ENCODE peak calls at places on chromosome 1, in seven cellular contexts. X, H, U, B, E, Y and K are unnamed samples.

GRCh38 chr1:199522936-199523335 is 504.6 kb upstream of the NR5A2 start:
- DNase-seq in E (no peak), U (no peak), B (no peak), X (no peak), H (no peak), Y (no peak), K (no peak)

GRCh38 chr1:31831397-31832378 is 15.9 kb upstream of the SPOCD1 start:
- DNase-seq in Y (no peak), U (peak; percentile 55), H (peak; percentile 60), E (no peak), X (no peak), B (no peak), K (peak; percentile 19)

GRCh38 chr1:198788561-198789064 is 149.8 kb downstream of the PTPRC start:
- DNase-seq in H (no peak), U (peak; percentile 27), X (peak; percentile 81), E (peak; percentile 1), B (no peak), Y (no peak), K (peak; percentile 10)

GRCh38 chr1:183734600-183735036 is 70.3 kb upstream of the RGL1 start:
- DNase-seq in B (no peak), H (no peak), U (no peak), Y (peak; percentile 82), E (no peak), X (peak; percentile 54), K (no peak)

GRCh38 chr1:162696286-162696862 is 64.1 kb downstream of the DDR2 start:
- DNase-seq in B (no peak), E (peak; percentile 59), H (no peak), X (peak; percentile 92), U (peak; percentile 90), Y (peak; percentile 84), K (peak; percentile 93)

GRCh38 chr1:85488126-85488525 is 23.2 kb upstream of the DDAH1 start:
- DNase-seq in U (no peak), Y (no peak), X (no peak), H (no peak), E (no peak), B (no peak), K (no peak)

GRCh38 chr1:205518616-205519540 is 14.4 kb downstream of the CDK18 start:
- DNase-seq in B (no peak), H (no peak), X (no peak), E (no peak), U (no peak), Y (peak; percentile 55), K (no peak)

GRCh38 chr1:225467193-225468020 is 39.6 kb upstream of the LBR start:
- DNase-seq in H (peak; percentile 51), U (peak; percentile 73), X (no peak), E (no peak), Y (peak; percentile 92), B (peak; percentile 66), K (no peak)

GRCh38 chr1:232635778-232636356 is 5.9 kb upstream of the SIPA1L2 start:
- DNase-seq in U (peak; percentile 29), Y (no peak), H (peak; percentile 62), X (peak; percentile 66), E (peak; percentile 62), B (no peak), K (peak; percentile 65)

GRCh38 chr1:230696722-230697432 is 17.0 kb downstream of the AGT start:
- DNase-seq in B (no peak), H (no peak), E (no peak), X (no peak), U (no peak), Y (no peak), K (peak; percentile 10)

GRCh38 chr1:39481289-39481688 is 10.1 kb upstream of the BMP8A start:
- DNase-seq in X (no peak), H (no peak), E (no peak), Y (no peak), U (no peak), B (no peak), K (no peak)

GRCh38 chr1:186763107-186763506 is 65.6 kb upstream of the PLA2G4A start:
- DNase-seq in U (peak; percentile 51), X (no peak), H (no peak), E (no peak), B (no peak), Y (no peak), K (peak; percentile 7)